ENCODE peak calls at places on chromosomes 16 and 17, in ten cellular contexts. One of them, this sample, is unnamed.

GRCh38 chr17:27630607-27631408 is at the start of gene LGALS9:
- DNase-seq in thyroid gland: peak
- DNase-seq in sigmoid colon: no peak
- DNase-seq in lower leg skin: no peak
- DNase-seq in prostate gland: no peak
- DNase-seq in uterus: no peak
- DNase-seq in esophagus muscularis mucosa: no peak
- DNase-seq in A549: no peak
- DNase-seq in right lobe of liver: no peak
- DNase-seq in ovary: no peak
- DNase-seq in this sample: peak

GRCh38 chr17:40539711-40540411 is 25.4 kb downstream of the CCR7 start:
- DNase-seq in thyroid gland: no peak
- DNase-seq in sigmoid colon: peak
- DNase-seq in lower leg skin: no peak
- DNase-seq in prostate gland: no peak
- DNase-seq in uterus: no peak
- DNase-seq in esophagus muscularis mucosa: no peak
- DNase-seq in A549: no peak
- DNase-seq in right lobe of liver: no peak
- DNase-seq in ovary: no peak
- DNase-seq in this sample: no peak

GRCh38 chr16:81018496-81018895 is 11.5 kb downstream of the CENPN start:
- DNase-seq in thyroid gland: no peak
- DNase-seq in sigmoid colon: no peak
- DNase-seq in lower leg skin: no peak
- DNase-seq in prostate gland: no peak
- DNase-seq in uterus: no peak
- DNase-seq in esophagus muscularis mucosa: no peak
- DNase-seq in A549: no peak
- DNase-seq in right lobe of liver: no peak
- DNase-seq in ovary: no peak
- DNase-seq in this sample: no peak

GRCh38 chr17:58172369-58173071 is 5.7 kb downstream of the OR4D2 start:
- DNase-seq in thyroid gland: no peak
- DNase-seq in sigmoid colon: no peak
- DNase-seq in lower leg skin: no peak
- DNase-seq in prostate gland: no peak
- DNase-seq in uterus: no peak
- DNase-seq in esophagus muscularis mucosa: no peak
- DNase-seq in A549: peak
- DNase-seq in right lobe of liver: no peak
- DNase-seq in ovary: no peak
- DNase-seq in this sample: no peak

GRCh38 chr17:1003972-1004768 is 7.2 kb downstream of the TIMM22 start:
- DNase-seq in thyroid gland: no peak
- DNase-seq in sigmoid colon: no peak
- DNase-seq in lower leg skin: no peak
- DNase-seq in prostate gland: no peak
- DNase-seq in uterus: no peak
- DNase-seq in esophagus muscularis mucosa: no peak
- DNase-seq in A549: no peak
- DNase-seq in right lobe of liver: no peak
- DNase-seq in ovary: peak
- DNase-seq in this sample: no peak

GRCh38 chr16:88784074-88784855 is 755 bp downstream of the PIEZO1 start:
- DNase-seq in thyroid gland: peak
- DNase-seq in sigmoid colon: peak
- DNase-seq in lower leg skin: no peak
- DNase-seq in prostate gland: peak
- DNase-seq in uterus: peak
- DNase-seq in esophagus muscularis mucosa: no peak
- DNase-seq in A549: peak
- DNase-seq in right lobe of liver: peak
- DNase-seq in ovary: peak
- DNase-seq in this sample: peak

GRCh38 chr17:70552230-70552981 is 383.1 kb downstream of the KCNJ2 start:
- DNase-seq in thyroid gland: no peak
- DNase-seq in sigmoid colon: no peak
- DNase-seq in lower leg skin: no peak
- DNase-seq in prostate gland: peak
- DNase-seq in uterus: no peak
- DNase-seq in esophagus muscularis mucosa: no peak
- DNase-seq in A549: peak
- DNase-seq in right lobe of liver: no peak
- DNase-seq in ovary: no peak
- DNase-seq in this sample: no peak

GRCh38 chr16:11100239-11100750 is 155.7 kb downstream of the SOCS1 start:
- DNase-seq in thyroid gland: peak
- DNase-seq in sigmoid colon: peak
- DNase-seq in lower leg skin: peak
- DNase-seq in prostate gland: no peak
- DNase-seq in uterus: peak
- DNase-seq in esophagus muscularis mucosa: no peak
- DNase-seq in A549: no peak
- DNase-seq in right lobe of liver: no peak
- DNase-seq in ovary: peak
- DNase-seq in this sample: peak

GRCh38 chr17:29215717-29216116 is 30.9 kb upstream of the CRYBA1 start:
- DNase-seq in thyroid gland: peak
- DNase-seq in sigmoid colon: no peak
- DNase-seq in lower leg skin: no peak
- DNase-seq in prostate gland: no peak
- DNase-seq in uterus: no peak
- DNase-seq in esophagus muscularis mucosa: no peak
- DNase-seq in A549: no peak
- DNase-seq in right lobe of liver: no peak
- DNase-seq in ovary: no peak
- DNase-seq in this sample: no peak

GRCh38 chr17:31510273-31511175 is 119.0 kb downstream of the RAB11FIP4 start:
- DNase-seq in thyroid gland: no peak
- DNase-seq in sigmoid colon: no peak
- DNase-seq in lower leg skin: no peak
- DNase-seq in prostate gland: no peak
- DNase-seq in uterus: no peak
- DNase-seq in esophagus muscularis mucosa: no peak
- DNase-seq in A549: no peak
- DNase-seq in right lobe of liver: no peak
- DNase-seq in ovary: no peak
- DNase-seq in this sample: no peak

GRCh38 chr17:61144876-61145564 is 254.6 kb upstream of the TBX2 start:
- DNase-seq in thyroid gland: peak
- DNase-seq in sigmoid colon: no peak
- DNase-seq in lower leg skin: no peak
- DNase-seq in prostate gland: no peak
- DNase-seq in uterus: peak
- DNase-seq in esophagus muscularis mucosa: no peak
- DNase-seq in A549: no peak
- DNase-seq in right lobe of liver: no peak
- DNase-seq in ovary: no peak
- DNase-seq in this sample: no peak

GRCh38 chr17:50659220-50659619 is 24.5 kb downstream of the ABCC3 start:
- DNase-seq in thyroid gland: no peak
- DNase-seq in sigmoid colon: peak
- DNase-seq in lower leg skin: no peak
- DNase-seq in prostate gland: no peak
- DNase-seq in uterus: no peak
- DNase-seq in esophagus muscularis mucosa: no peak
- DNase-seq in A549: peak
- DNase-seq in right lobe of liver: no peak
- DNase-seq in ovary: no peak
- DNase-seq in this sample: no peak

GRCh38 chr16:56965939-56966515 is 4.3 kb downstream of the CETP start:
- DNase-seq in thyroid gland: no peak
- DNase-seq in sigmoid colon: no peak
- DNase-seq in lower leg skin: no peak
- DNase-seq in prostate gland: no peak
- DNase-seq in uterus: no peak
- DNase-seq in esophagus muscularis mucosa: no peak
- DNase-seq in A549: no peak
- DNase-seq in right lobe of liver: no peak
- DNase-seq in ovary: no peak
- DNase-seq in this sample: no peak

GRCh38 chr16:5056347-5056746 is 9.4 kb downstream of the C16orf89 start:
- DNase-seq in thyroid gland: no peak
- DNase-seq in sigmoid colon: no peak
- DNase-seq in lower leg skin: no peak
- DNase-seq in prostate gland: no peak
- DNase-seq in uterus: no peak
- DNase-seq in esophagus muscularis mucosa: no peak
- DNase-seq in A549: peak
- DNase-seq in right lobe of liver: no peak
- DNase-seq in ovary: no peak
- DNase-seq in this sample: peak

GRCh38 chr17:56499799-56500388 is 93.6 kb upstream of the NOG start:
- DNase-seq in thyroid gland: no peak
- DNase-seq in sigmoid colon: no peak
- DNase-seq in lower leg skin: no peak
- DNase-seq in prostate gland: no peak
- DNase-seq in uterus: no peak
- DNase-seq in esophagus muscularis mucosa: no peak
- DNase-seq in A549: peak
- DNase-seq in right lobe of liver: no peak
- DNase-seq in ovary: no peak
- DNase-seq in this sample: no peak

GRCh38 chr16:31868701-31869167 is 4.9 kb upstream of the ZNF267 start:
- DNase-seq in thyroid gland: peak
- DNase-seq in sigmoid colon: peak
- DNase-seq in lower leg skin: peak
- DNase-seq in prostate gland: peak
- DNase-seq in uterus: peak
- DNase-seq in esophagus muscularis mucosa: peak
- DNase-seq in A549: peak
- DNase-seq in right lobe of liver: peak
- DNase-seq in ovary: peak
- DNase-seq in this sample: peak

GRCh38 chr17:65154770-65155589 is 17.8 kb downstream of the RGS9 start:
- DNase-seq in thyroid gland: no peak
- DNase-seq in sigmoid colon: no peak
- DNase-seq in lower leg skin: no peak
- DNase-seq in prostate gland: no peak
- DNase-seq in uterus: no peak
- DNase-seq in esophagus muscularis mucosa: no peak
- DNase-seq in A549: peak
- DNase-seq in right lobe of liver: no peak
- DNase-seq in ovary: no peak
- DNase-seq in this sample: peak

GRCh38 chr17:81590121-81590520 is 38.0 kb upstream of the FAAP100 start:
- DNase-seq in thyroid gland: no peak
- DNase-seq in sigmoid colon: no peak
- DNase-seq in lower leg skin: no peak
- DNase-seq in prostate gland: no peak
- DNase-seq in uterus: no peak
- DNase-seq in esophagus muscularis mucosa: no peak
- DNase-seq in A549: no peak
- DNase-seq in right lobe of liver: no peak
- DNase-seq in ovary: no peak
- DNase-seq in this sample: no peak

GRCh38 chr17:2828396-2829038 is 32.3 kb downstream of the RAP1GAP2 start:
- DNase-seq in thyroid gland: peak
- DNase-seq in sigmoid colon: peak
- DNase-seq in lower leg skin: peak
- DNase-seq in prostate gland: no peak
- DNase-seq in uterus: peak
- DNase-seq in esophagus muscularis mucosa: no peak
- DNase-seq in A549: peak
- DNase-seq in right lobe of liver: peak
- DNase-seq in ovary: peak
- DNase-seq in this sample: peak

GRCh38 chr16:53745753-53746258 is 41.9 kb downstream of the FTO start:
- DNase-seq in thyroid gland: no peak
- DNase-seq in sigmoid colon: no peak
- DNase-seq in lower leg skin: no peak
- DNase-seq in prostate gland: no peak
- DNase-seq in uterus: no peak
- DNase-seq in esophagus muscularis mucosa: no peak
- DNase-seq in A549: peak
- DNase-seq in right lobe of liver: no peak
- DNase-seq in ovary: no peak
- DNase-seq in this sample: no peak
- TF ChIP-seq CTCF in thyroid gland: no peak
- TF ChIP-seq CTCF in sigmoid colon: no peak
- TF ChIP-seq CTCF in lower leg skin: no peak
- TF ChIP-seq CTCF in prostate gland: no peak
- TF ChIP-seq CTCF in uterus: no peak
- TF ChIP-seq CTCF in esophagus muscularis mucosa: no peak
- TF ChIP-seq CTCF in A549: no peak
- TF ChIP-seq CTCF in right lobe of liver: no peak
- TF ChIP-seq CTCF in ovary: no peak
- TF ChIP-seq CTCF in this sample: no peak

GRCh38 chr17:38752119-38752929 is at the start of gene PSMB3:
- DNase-seq in thyroid gland: peak
- DNase-seq in sigmoid colon: peak
- DNase-seq in lower leg skin: peak
- DNase-seq in prostate gland: peak
- DNase-seq in uterus: peak
- DNase-seq in esophagus muscularis mucosa: peak
- DNase-seq in A549: peak
- DNase-seq in right lobe of liver: peak
- DNase-seq in ovary: peak
- DNase-seq in this sample: peak
- TF ChIP-seq POLR2A in thyroid gland: no peak
- TF ChIP-seq POLR2A in sigmoid colon: peak
- TF ChIP-seq POLR2A in lower leg skin: no peak
- TF ChIP-seq POLR2A in prostate gland: peak
- TF ChIP-seq POLR2A in uterus: peak
- TF ChIP-seq POLR2A in esophagus muscularis mucosa: no peak
- TF ChIP-seq POLR2A in A549: peak
- TF ChIP-seq POLR2A in right lobe of liver: peak
- TF ChIP-seq POLR2A in ovary: peak
- TF ChIP-seq POLR2A in this sample: peak

GRCh38 chr17:36127882-36128369 is 24.3 kb downstream of the CCL4 start:
- DNase-seq in thyroid gland: no peak
- DNase-seq in sigmoid colon: no peak
- DNase-seq in lower leg skin: no peak
- DNase-seq in prostate gland: no peak
- DNase-seq in uterus: no peak
- DNase-seq in esophagus muscularis mucosa: no peak
- DNase-seq in A549: no peak
- DNase-seq in right lobe of liver: no peak
- DNase-seq in ovary: no peak
- DNase-seq in this sample: no peak
- H3K4me3 ChIP-seq in thyroid gland: no peak
- H3K4me3 ChIP-seq in sigmoid colon: no peak
- H3K4me3 ChIP-seq in lower leg skin: no peak
- H3K4me3 ChIP-seq in prostate gland: no peak
- H3K4me3 ChIP-seq in uterus: no peak
- H3K4me3 ChIP-seq in esophagus muscularis mucosa: no peak
- H3K4me3 ChIP-seq in A549: no peak
- H3K4me3 ChIP-seq in right lobe of liver: no peak
- H3K4me3 ChIP-seq in ovary: no peak
- H3K4me3 ChIP-seq in this sample: no peak

DNA sequence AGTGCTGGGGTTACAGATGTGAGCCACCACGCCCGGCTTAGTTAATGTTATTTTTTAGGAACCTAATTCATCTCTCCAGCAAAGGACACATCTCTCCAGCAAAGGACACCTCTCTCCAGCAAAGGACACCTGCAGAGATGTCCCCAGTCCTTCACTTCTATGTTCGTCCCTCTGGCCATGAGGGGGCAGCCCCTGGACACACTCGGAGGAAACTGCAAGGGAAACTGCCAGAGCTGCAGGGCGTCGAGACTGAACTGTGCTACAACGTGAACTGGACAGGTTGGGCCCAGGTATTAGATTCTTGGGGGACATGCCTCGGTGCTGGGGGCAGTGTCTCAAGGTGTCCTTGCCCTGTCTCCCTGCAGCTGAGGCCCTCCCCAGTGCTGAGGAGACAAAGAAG is 4.7 kb downstream of the PFAS start:
- DNase-seq in thyroid gland: peak
- DNase-seq in sigmoid colon: no peak
- DNase-seq in lower leg skin: no peak
- DNase-seq in prostate gland: peak
- DNase-seq in uterus: no peak
- DNase-seq in esophagus muscularis mucosa: no peak
- DNase-seq in A549: peak
- DNase-seq in right lobe of liver: peak
- DNase-seq in ovary: no peak
- DNase-seq in this sample: no peak
- TF ChIP-seq CTCF in thyroid gland: no peak
- TF ChIP-seq CTCF in sigmoid colon: no peak
- TF ChIP-seq CTCF in lower leg skin: no peak
- TF ChIP-seq CTCF in prostate gland: no peak
- TF ChIP-seq CTCF in uterus: no peak
- TF ChIP-seq CTCF in esophagus muscularis mucosa: no peak
- TF ChIP-seq CTCF in A549: peak
- TF ChIP-seq CTCF in right lobe of liver: peak
- TF ChIP-seq CTCF in ovary: no peak
- TF ChIP-seq CTCF in this sample: no peak

This sample was measured in Peyer's patch.